ENCODE peak calls at places on chromosome 13, in eight cellular contexts. Z, T, M, B, F, S, R and H are unnamed samples. For H3K27me3 and H3K4me1, the result is how much of the 10 kb centered on the place peaks cover.

GRCh38 chr13:52835071-52835793 is 13.2 kb downstream of the PCDH8 start:
- DNase-seq in Z (no peak), T (peak), M (no peak), B (no peak), F (no peak), S (no peak), R (no peak), H (no peak)

GRCh38 chr13:33132644-33133440 is 116.6 kb downstream of the KL start:
- DNase-seq in Z (no peak), T (no peak), M (no peak), B (no peak), F (no peak), S (no peak), R (no peak), H (no peak)

GRCh38 chr13:45143346-45143751 is 23.0 kb downstream of the GTF2F2 start:
- DNase-seq in Z (no peak), T (no peak), M (no peak), B (no peak), F (no peak), S (no peak), R (no peak), H (no peak)

GRCh38 chr13:81636120-81636519 is 1295.2 kb upstream of the SPRY2 start:
- DNase-seq in Z (no peak), T (no peak), M (no peak), B (no peak), F (no peak), S (no peak), R (no peak), H (no peak)

GRCh38 chr13:98869408-98870090 is 108.3 kb downstream of the DOCK9 start:
- DNase-seq in Z (no peak), T (no peak), M (no peak), B (no peak), F (no peak), S (no peak), R (peak), H (no peak)

GRCh38 chr13:89136678-89137077 is 1465.5 kb downstream of the SLITRK5 start:
- DNase-seq in Z (no peak), T (no peak), M (no peak), B (no peak), F (no peak), S (no peak), R (no peak), H (no peak)

GRCh38 chr13:38685974-38686571 is 804 bp upstream of the FREM2 start:
- DNase-seq in Z (no peak), T (peak), M (no peak), B (no peak), F (no peak), S (no peak), R (no peak), H (no peak)

GRCh38 chr13:26051231-26052135 is at the start of gene SHISA2:
- DNase-seq in Z (no peak), T (peak), M (no peak), B (no peak), F (no peak), S (no peak), R (peak), H (no peak)

GRCh38 chr13:21583496-21583895 is 20.5 kb downstream of the MICU2 start:
- DNase-seq in Z (no peak), T (no peak), M (no peak), B (no peak), F (peak), S (no peak), R (no peak), H (no peak)

GRCh38 chr13:113098163-113098732 is 7.3 kb upstream of the F7 start:
- DNase-seq in Z (no peak), T (no peak), M (no peak), B (no peak), F (no peak), S (no peak), R (no peak), H (no peak)

GRCh38 chr13:61162106-61162505 is 253.5 kb downstream of the PCDH20 start:
- DNase-seq in Z (no peak), T (no peak), M (no peak), B (no peak), F (no peak), S (no peak), R (no peak), H (no peak)

GRCh38 chr13:43522788-43523187 is 264.0 kb downstream of the ENOX1 start:
- DNase-seq in Z (no peak), T (no peak), M (no peak), B (no peak), F (no peak), S (no peak), R (no peak), H (no peak)

GRCh38 chr13:107209811-107210210 is 641.9 kb upstream of the ARGLU1 start:
- DNase-seq in Z (no peak), T (no peak), M (no peak), B (no peak), F (no peak), S (no peak), R (no peak), H (no peak)

GRCh38 chr13:27911499-27911898 is 8.3 kb upstream of the PDX1 start:
- DNase-seq in Z (no peak), T (no peak), M (no peak), B (no peak), F (no peak), S (no peak), R (no peak), H (no peak)
- H3K27me3 ChIP-seq in Z (under half), T (under half), M (under half), B (half or more), F (under half), S (under half), R (under half), H (half or more)

DNA sequence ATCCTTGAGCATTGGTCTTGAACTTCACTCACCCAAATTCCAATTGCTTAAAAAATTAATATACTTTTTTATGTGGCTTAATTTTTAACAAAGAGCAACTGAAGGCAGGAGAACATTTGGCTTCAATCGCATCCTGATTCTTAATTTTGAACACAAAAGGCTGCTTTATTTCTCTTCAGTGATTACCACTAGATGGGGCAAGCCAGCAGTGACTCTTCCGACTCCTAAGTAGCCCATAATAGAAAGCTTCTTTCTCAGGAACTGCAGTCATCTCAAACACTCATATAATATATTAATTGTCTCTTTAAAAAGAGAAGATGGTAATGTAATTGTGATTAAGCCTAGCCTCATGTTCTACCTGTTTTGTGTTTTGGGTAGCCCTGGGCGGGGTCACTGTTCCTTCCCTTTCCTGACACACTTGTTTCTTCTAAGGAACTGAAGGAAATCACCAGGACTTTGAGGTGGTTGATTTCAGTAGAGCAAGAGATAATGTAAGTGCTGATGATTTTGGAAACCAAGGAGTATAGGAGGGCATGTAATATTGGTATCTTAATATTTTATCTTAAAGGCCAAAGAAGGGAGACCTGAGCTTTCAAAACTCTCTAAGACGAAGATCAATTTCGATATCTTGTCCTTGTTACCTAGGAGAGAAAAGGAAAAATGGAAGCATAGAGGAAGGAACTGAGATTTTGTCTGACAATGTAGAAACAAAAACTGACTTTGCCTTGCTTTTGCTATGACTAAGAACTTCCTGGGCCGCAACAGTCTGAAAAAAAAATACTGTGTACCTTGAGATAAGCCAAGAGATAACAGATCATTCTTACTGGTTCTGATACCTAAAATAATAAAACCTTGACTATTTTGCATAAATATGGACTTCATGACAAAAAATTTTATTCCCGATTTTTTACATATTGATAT is 73.1 kb downstream of the TNFSF13B start:
- DNase-seq in Z (no peak), T (peak), M (no peak), B (no peak), F (peak), S (no peak), R (no peak), H (no peak)
- TF ChIP-seq EP300 in Z (no peak), T (no peak), M (no peak), B (no peak), F (no peak), S (no peak), R (no peak), H (no peak)

GRCh38 chr13:30123575-30123974 is 183.8 kb downstream of the KATNAL1 start:
- DNase-seq in Z (no peak), T (no peak), M (no peak), B (no peak), F (no peak), S (no peak), R (no peak), H (no peak)
- H3K4me1 ChIP-seq in Z (under half), T (under half), M (under half), B (under half), F (under half), S (under half), R (under half), H (under half)

GRCh38 chr13:94966380-94966779 is 254.0 kb upstream of the SOX21 start:
- DNase-seq in Z (no peak), T (peak), M (no peak), B (no peak), F (no peak), S (no peak), R (no peak), H (no peak)
- H3K27me3 ChIP-seq in Z (under half), T (under half), M (under half), B (half or more), F (under half), S (under half), R (under half), H (half or more)

GRCh38 chr13:27783111-27783510 is 9.2 kb upstream of the GSX1 start:
- DNase-seq in Z (no peak), T (no peak), M (no peak), B (no peak), F (peak), S (no peak), R (no peak), H (no peak)
- TF ChIP-seq EP300 in Z (no peak), T (no peak), M (no peak), B (no peak), F (no peak), S (no peak), R (no peak), H (no peak)

GRCh38 chr13:105806335-105806920 is 729.0 kb downstream of the EFNB2 start:
- DNase-seq in Z (no peak), T (no peak), M (no peak), B (no peak), F (no peak), S (no peak), R (no peak), H (no peak)

GRCh38 chr13:105805866-105806265 is 729.6 kb downstream of the EFNB2 start:
- DNase-seq in Z (no peak), T (no peak), M (no peak), B (no peak), F (no peak), S (no peak), R (no peak), H (no peak)

GRCh38 chr13:105799155-105799554 is 736.3 kb downstream of the EFNB2 start:
- DNase-seq in Z (no peak), T (no peak), M (no peak), B (no peak), F (no peak), S (no peak), R (no peak), H (no peak)

GRCh38 chr13:105804561-105805190 is 730.8 kb downstream of the EFNB2 start:
- DNase-seq in Z (no peak), T (no peak), M (no peak), B (no peak), F (no peak), S (no peak), R (no peak), H (no peak)
- H3K4me1 ChIP-seq in Z (under half), T (under half), M (under half), B (under half), F (under half), S (under half), R (under half), H (under half)